ENCODE peak calls at places on chromosomes 5 and 9, in ten cellular contexts. B, Q, R, J, F, N, M, D, H and K are unnamed samples.

GRCh38 chr9:36141288-36141687 is 4.8 kb downstream of the GLIPR2 start:
- DNase-seq in B (no peak), F (peak), J (no peak), H (no peak), M (no peak), D (no peak), Q (no peak), R (peak), N (no peak), K (no peak)

GRCh38 chr5:107990881-107991810 is 320.4 kb upstream of the EFNA5 start:
- DNase-seq in Q (no peak), R (no peak), D (no peak), M (no peak), F (no peak), B (no peak), J (no peak), N (no peak), H (no peak), K (no peak)

GRCh38 chr5:163190283-163190682 is 247.1 kb upstream of the CCNG1 start:
- DNase-seq in M (no peak), Q (no peak), N (no peak), B (no peak), F (no peak), J (no peak), R (no peak), H (no peak), D (no peak), K (no peak)

GRCh38 chr5:69493235-69493925 is 790 bp downstream of the OCLN start:
- DNase-seq in M (no peak), H (no peak), F (peak), D (peak), B (no peak), R (peak), J (peak), Q (no peak), N (peak), K (peak)

GRCh38 chr9:137095664-137096517 is 9.1 kb downstream of the MAN1B1 start:
- DNase-seq in F (no peak), D (no peak), J (no peak), M (peak), Q (peak), N (no peak), B (no peak), H (no peak), R (no peak), K (no peak)

GRCh38 chr9:117528225-117528624 is 113.4 kb upstream of the ASTN2 start:
- DNase-seq in F (no peak), J (no peak), R (no peak), D (no peak), N (no peak), Q (no peak), M (no peak), H (no peak), B (no peak), K (no peak)

GRCh38 chr5:108788142-108788541 is 40.4 kb downstream of the FER start:
- DNase-seq in Q (no peak), B (peak), N (no peak), J (peak), F (no peak), D (no peak), H (no peak), M (no peak), R (no peak), K (no peak)

GRCh38 chr5:38994329-38994927 is 79.8 kb downstream of the RICTOR start:
- DNase-seq in H (peak), R (peak), F (no peak), N (peak), D (no peak), M (peak), J (peak), B (peak), Q (no peak), K (no peak)

GRCh38 chr5:16539169-16539666 is 73.6 kb upstream of the ZNF622 start:
- DNase-seq in F (no peak), Q (no peak), N (peak), B (no peak), M (no peak), D (no peak), H (peak), R (peak), J (peak), K (no peak)

GRCh38 chr9:134693011-134693410 is 51.4 kb downstream of the COL5A1 start:
- DNase-seq in B (no peak), N (no peak), F (no peak), R (no peak), Q (no peak), H (no peak), D (no peak), M (no peak), J (no peak), K (no peak)

GRCh38 chr9:95570150-95570549 is 53.4 kb upstream of the PTCH1 start:
- DNase-seq in H (no peak), R (peak), N (no peak), Q (no peak), D (no peak), B (no peak), F (no peak), J (no peak), M (no peak), K (no peak)

GRCh38 chr5:146344155-146345118 is 5.8 kb downstream of the POU4F3 start:
- DNase-seq in D (no peak), J (no peak), R (peak), F (peak), N (peak), H (no peak), M (no peak), Q (no peak), B (no peak), K (no peak)

GRCh38 chr5:168889039-168889438 is 309.9 kb upstream of the PANK3 start:
- DNase-seq in N (no peak), M (no peak), R (no peak), H (no peak), B (no peak), J (no peak), F (no peak), Q (no peak), D (no peak), K (no peak)

GRCh38 chr9:18429065-18429464 is 44.9 kb upstream of the ADAMTSL1 start:
- DNase-seq in H (no peak), Q (no peak), R (no peak), J (no peak), B (no peak), F (no peak), D (no peak), M (no peak), N (no peak), K (no peak)

GRCh38 chr9:131623655-131624330 is 78.5 kb downstream of the PRRT1B start:
- DNase-seq in F (no peak), H (no peak), D (no peak), M (no peak), J (no peak), R (no peak), N (no peak), B (no peak), Q (no peak), K (no peak)

GRCh38 chr5:33726422-33727165 is 165.2 kb downstream of the ADAMTS12 start:
- DNase-seq in R (peak), B (no peak), Q (no peak), D (no peak), J (no peak), F (no peak), N (no peak), M (no peak), H (peak), K (no peak)

GRCh38 chr5:53027913-53028312 is 38.8 kb downstream of the ITGA2 start:
- DNase-seq in D (no peak), Q (no peak), B (no peak), H (no peak), R (peak), J (peak), F (no peak), M (no peak), N (no peak), K (no peak)

GRCh38 chr9:17589771-17590170 is 10.9 kb downstream of the SH3GL2 start:
- DNase-seq in J (no peak), B (no peak), Q (no peak), M (no peak), F (no peak), D (no peak), H (no peak), R (no peak), N (no peak), K (no peak)

GRCh38 chr5:171415115-171415730 is 4.2 kb upstream of the FGF18 start:
- DNase-seq in M (no peak), H (no peak), D (no peak), F (peak), N (no peak), Q (no peak), B (no peak), R (peak), J (no peak), K (no peak)

GRCh38 chr9:134381671-134382505 is 55.6 kb downstream of the RXRA start:
- DNase-seq in N (no peak), F (no peak), J (no peak), R (peak), Q (no peak), D (no peak), B (no peak), M (peak), H (no peak), K (no peak)

GRCh38 chr9:5688109-5688508 is 59.2 kb downstream of the RIC1 start:
- DNase-seq in J (no peak), H (no peak), B (no peak), M (no peak), Q (no peak), R (no peak), N (no peak), D (no peak), F (no peak), K (no peak)